ENCODE peak calls at places on chromosomes 6 and 20, in six cellular contexts. One of them, this sample, is unnamed.

GRCh38 chr6:88491266-88491665 is 325.1 kb upstream of the CNR1 start:
- DNase-seq in GM04504: no peak
- DNase-seq in Daoy: no peak
- DNase-seq in activated T-cell treated with anti-CD3 and anti-CD28 coated beads for 1 hour: no peak
- DNase-seq in NCI-H524: no peak
- DNase-seq in H1: no peak
- DNase-seq in this sample: no peak

GRCh38 chr6:36131517-36132220 is 1.4 kb downstream of the MAPK13 start:
- DNase-seq in GM04504: no peak
- DNase-seq in Daoy: peak; percentile 46
- DNase-seq in activated T-cell treated with anti-CD3 and anti-CD28 coated beads for 1 hour: no peak
- DNase-seq in NCI-H524: no peak
- DNase-seq in H1: no peak
- DNase-seq in this sample: peak; percentile 60

GRCh38 chr6:13710552-13711383 is 867 bp downstream of the RANBP9 start:
- DNase-seq in GM04504: no peak
- DNase-seq in Daoy: peak; percentile 49
- DNase-seq in activated T-cell treated with anti-CD3 and anti-CD28 coated beads for 1 hour: peak; percentile 16
- DNase-seq in NCI-H524: peak; percentile 61
- DNase-seq in H1: peak; percentile 72
- DNase-seq in this sample: no peak

GRCh38 chr6:140915001-140915950 is 1217.4 kb upstream of the GJE1 start:
- DNase-seq in GM04504: no peak
- DNase-seq in Daoy: no peak
- DNase-seq in activated T-cell treated with anti-CD3 and anti-CD28 coated beads for 1 hour: no peak
- DNase-seq in NCI-H524: peak; percentile 60
- DNase-seq in H1: no peak
- DNase-seq in this sample: no peak

GRCh38 chr6:25601797-25602679 is 50.0 kb upstream of the SCGN start:
- DNase-seq in GM04504: peak; percentile 34
- DNase-seq in Daoy: peak; percentile 23
- DNase-seq in activated T-cell treated with anti-CD3 and anti-CD28 coated beads for 1 hour: no peak
- DNase-seq in NCI-H524: peak; percentile 46
- DNase-seq in H1: no peak
- DNase-seq in this sample: no peak

GRCh38 chr6:157556671-157557430 is 175.9 kb downstream of the ZDHHC14 start:
- DNase-seq in GM04504: no peak
- DNase-seq in Daoy: no peak
- DNase-seq in activated T-cell treated with anti-CD3 and anti-CD28 coated beads for 1 hour: no peak
- DNase-seq in NCI-H524: no peak
- DNase-seq in H1: no peak
- DNase-seq in this sample: no peak

GRCh38 chr6:147604373-147604772 is 95.9 kb downstream of the SAMD5 start:
- DNase-seq in GM04504: no peak
- DNase-seq in Daoy: no peak
- DNase-seq in activated T-cell treated with anti-CD3 and anti-CD28 coated beads for 1 hour: no peak
- DNase-seq in NCI-H524: peak; percentile 13
- DNase-seq in H1: no peak
- DNase-seq in this sample: no peak

GRCh38 chr20:45153756-45154155 is 20.9 kb upstream of the PI3 start:
- DNase-seq in GM04504: no peak
- DNase-seq in Daoy: no peak
- DNase-seq in activated T-cell treated with anti-CD3 and anti-CD28 coated beads for 1 hour: no peak
- DNase-seq in NCI-H524: no peak
- DNase-seq in H1: no peak
- DNase-seq in this sample: no peak

GRCh38 chr6:42135161-42135560 is 7.3 kb downstream of the C6orf132 start:
- DNase-seq in GM04504: no peak
- DNase-seq in Daoy: no peak
- DNase-seq in activated T-cell treated with anti-CD3 and anti-CD28 coated beads for 1 hour: no peak
- DNase-seq in NCI-H524: no peak
- DNase-seq in H1: no peak
- DNase-seq in this sample: no peak

This sample was measured in CMK.